ENCODE peak calls at places on chromosomes 5 and 9, in eight cellular contexts. L is CD8-positive, alpha-beta T cell; P is HCT116; S is natural killer cell; A is PC-9; J is astrocyte; G is stomach; F is psoas muscle. T is an unnamed sample.
A peak's percentile ranks its signal among the peaks of the same experiment; 100 is the strongest.

GRCh38 chr9:2857564-2858198 is 13.8 kb upstream of the PUM3 start:
- DNase-seq in L (peak; percentile 39), P (peak; percentile 56), S (no peak), A (peak; percentile 36), J (peak; percentile 41), G (peak; percentile 60), F (peak; percentile 23), T (peak; percentile 50)

GRCh38 chr9:96874947-96875459 is 20.7 kb upstream of the ZNF782 start:
- DNase-seq in L (no peak), P (peak; percentile 51), S (no peak), A (peak; percentile 94), J (peak; percentile 43), G (peak; percentile 72), F (no peak), T (no peak)

GRCh38 chr5:138466900-138467710 is 1.8 kb downstream of the EGR1 start:
- DNase-seq in L (no peak), P (no peak), S (no peak), A (peak; percentile 31), J (peak; percentile 28), G (peak; percentile 52), F (no peak), T (no peak)

GRCh38 chr9:136147038-136147889 is 28.6 kb upstream of the TMEM250 start:
- DNase-seq in L (no peak), P (no peak), S (no peak), A (no peak), J (no peak), G (no peak), F (no peak), T (no peak)

GRCh38 chr5:75992677-75993582 is 90.3 kb upstream of the SV2C start:
- DNase-seq in L (no peak), P (no peak), S (no peak), A (no peak), J (no peak), G (no peak), F (no peak), T (no peak)

GRCh38 chr5:58963821-58964220 is 380.9 kb downstream of the RAB3C start:
- DNase-seq in L (no peak), P (no peak), S (no peak), A (no peak), J (no peak), G (no peak), F (no peak), T (no peak)

GRCh38 chr9:30758726-30759446 is 1625.6 kb upstream of the ACO1 start:
- DNase-seq in L (no peak), P (no peak), S (no peak), A (no peak), J (no peak), G (no peak), F (no peak), T (peak; percentile 38)

GRCh38 chr5:112757468-112758208 is 20.0 kb downstream of the APC start:
- DNase-seq in L (no peak), P (peak; percentile 48), S (no peak), A (peak; percentile 54), J (peak; percentile 39), G (no peak), F (no peak), T (no peak)

GRCh38 chr9:94804917-94805544 is 78.5 kb downstream of the AOPEP start:
- DNase-seq in L (no peak), P (no peak), S (no peak), A (peak; percentile 74), J (peak; percentile 34), G (no peak), F (no peak), T (no peak)

GRCh38 chr9:133679466-133680051 is 43.4 kb downstream of the DBH start:
- DNase-seq in L (no peak), P (no peak), S (no peak), A (no peak), J (no peak), G (no peak), F (peak; percentile 10), T (no peak)

GRCh38 chr5:98158440-98158839 is 615.0 kb upstream of the RGMB start:
- DNase-seq in L (no peak), P (no peak), S (no peak), A (no peak), J (no peak), G (no peak), F (no peak), T (no peak)

GRCh38 chr5:117315170-117315569 is 740.5 kb upstream of the SEMA6A start:
- DNase-seq in L (no peak), P (no peak), S (no peak), A (no peak), J (no peak), G (no peak), F (no peak), T (no peak)

GRCh38 chr5:179820483-179821297 is at the start of gene SQSTM1:
- DNase-seq in L (peak; percentile 81), P (no peak), S (peak; percentile 90), A (no peak), J (peak; percentile 50), G (peak; percentile 84), F (peak; percentile 85), T (peak; percentile 71)

GRCh38 chr5:140555747-140556312 is 1.4 kb downstream of the SRA1 start:
- DNase-seq in L (no peak), P (no peak), S (no peak), A (no peak), J (no peak), G (no peak), F (no peak), T (no peak)

GRCh38 chr9:3760031-3760430 is 234.2 kb upstream of the RFX3 start:
- DNase-seq in L (no peak), P (no peak), S (no peak), A (no peak), J (peak; percentile 41), G (no peak), F (no peak), T (no peak)

GRCh38 chr9:106376689-106377088 is 486.3 kb upstream of the ZNF462 start:
- DNase-seq in L (no peak), P (no peak), S (no peak), A (peak; percentile 41), J (peak; percentile 2), G (no peak), F (no peak), T (no peak)

GRCh38 chr5:147576646-147577535 is 67.0 kb upstream of the DPYSL3 start:
- DNase-seq in L (peak; percentile 4), P (no peak), S (no peak), A (no peak), J (no peak), G (peak; percentile 54), F (peak; percentile 58), T (peak; percentile 59)

GRCh38 chr5:94361161-94361560 is 257.2 kb downstream of the KIAA0825 start:
- DNase-seq in L (no peak), P (no peak), S (no peak), A (no peak), J (no peak), G (no peak), F (no peak), T (no peak)

GRCh38 chr9:77810637-77811119 is 162.6 kb upstream of the GNA14 start:
- DNase-seq in L (no peak), P (no peak), S (no peak), A (no peak), J (no peak), G (no peak), F (no peak), T (no peak)

GRCh38 chr9:112034216-112034611 is 137.6 kb downstream of the UGCG start:
- DNase-seq in L (no peak), P (no peak), S (no peak), A (no peak), J (no peak), G (no peak), F (no peak), T (no peak)

GRCh38 chr9:112041199-112041535 is 133.9 kb downstream of the SUSD1 start:
- DNase-seq in L (no peak), P (no peak), S (no peak), A (no peak), J (no peak), G (no peak), F (no peak), T (no peak)

GRCh38 chr9:112035166-112035816 is 138.7 kb downstream of the UGCG start:
- DNase-seq in L (no peak), P (no peak), S (no peak), A (no peak), J (no peak), G (no peak), F (no peak), T (no peak)

GRCh38 chr9:112038017-112038408 is 137.1 kb downstream of the SUSD1 start:
- DNase-seq in L (no peak), P (no peak), S (no peak), A (no peak), J (no peak), G (no peak), F (no peak), T (no peak)

GRCh38 chr9:112037281-112038016 is 137.6 kb downstream of the SUSD1 start:
- DNase-seq in L (peak; percentile 57), P (no peak), S (peak; percentile 36), A (peak; percentile 50), J (peak; percentile 88), G (no peak), F (no peak), T (no peak)
- TF ChIP-seq CTCF in L (no peak), P (no peak), S (no peak), A (no peak), J (no peak), G (no peak), F (no peak), T (no peak)

GRCh38 chr5:29079771-29080170 is 2041.4 kb upstream of the CDH9 start:
- DNase-seq in L (no peak), P (no peak), S (no peak), A (no peak), J (no peak), G (no peak), F (no peak), T (no peak)
- TF ChIP-seq CTCF in L (no peak), P (no peak), S (no peak), A (peak; percentile 22), J (no peak), G (no peak), F (no peak), T (no peak)

DNA sequence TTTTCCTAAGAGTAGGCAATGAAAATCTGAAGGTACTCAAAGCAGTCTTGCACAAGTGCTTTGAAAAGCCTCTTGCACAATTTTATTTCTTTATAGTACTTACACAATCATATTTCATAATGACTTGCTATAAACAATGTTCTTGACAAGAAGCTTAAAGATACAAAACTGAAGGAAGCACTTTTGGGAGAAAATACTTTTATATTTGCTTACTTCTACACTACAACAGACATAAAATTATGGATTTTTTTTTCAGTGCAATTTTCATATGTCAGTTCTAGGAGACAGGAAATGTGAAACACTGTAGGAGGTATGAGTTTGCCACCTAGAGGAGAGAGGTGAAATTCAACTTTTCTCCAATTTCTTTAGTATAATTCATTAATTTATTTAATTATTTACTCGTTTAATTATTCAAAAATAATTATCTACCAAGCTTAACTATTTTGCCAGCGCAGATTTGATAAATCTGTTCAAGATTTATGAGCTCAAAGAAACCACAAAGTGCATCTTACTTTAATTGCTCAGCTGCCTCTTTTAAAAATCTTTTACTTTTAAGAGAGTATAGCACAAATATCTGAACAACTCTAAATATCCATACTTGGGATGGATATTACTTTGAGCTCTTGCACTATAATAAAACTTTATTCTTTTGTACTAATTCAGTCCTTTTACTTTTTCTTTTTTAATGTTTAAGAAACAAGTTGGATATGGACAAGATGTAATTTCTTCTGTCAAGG is 29.0 kb upstream of the CDKN2B start:
- DNase-seq in L (no peak), P (peak; percentile 33), S (no peak), A (peak; percentile 39), J (no peak), G (no peak), F (no peak), T (no peak)
- TF ChIP-seq CTCF in L (peak; percentile 58), P (peak; percentile 55), S (peak; percentile 55), A (peak; percentile 51), J (peak; percentile 46), G (peak; percentile 19), F (peak; percentile 68), T (peak; percentile 65)

GRCh38 chr5:38193015-38193581 is 65.3 kb upstream of the EGFLAM start:
- DNase-seq in L (peak; percentile 37), P (peak; percentile 42), S (peak; percentile 24), A (no peak), J (peak; percentile 28), G (peak; percentile 75), F (peak; percentile 53), T (no peak)
- TF ChIP-seq CTCF in L (peak; percentile 81), P (peak; percentile 85), S (peak; percentile 67), A (peak; percentile 98), J (peak; percentile 89), G (peak; percentile 82), F (peak; percentile 93), T (peak; percentile 85)